ENCODE peak calls at places on chromosome 11, in five cellular contexts. U is H9, J is GM23248, K is trophoblast cell, W is HepG2. P is an unnamed sample.

GRCh38 chr11:67415501-67416304 is at the start of gene CARNS1:
- DNase-seq in U (peak; percentile 76), J (peak; percentile 40), K (no peak), W (no peak), P (no peak)

GRCh38 chr11:67119577-67120391 is 721 bp downstream of the KDM2A start:
- DNase-seq in U (no peak), J (peak; percentile 63), K (peak; percentile 45), W (no peak), P (peak; percentile 20)

GRCh38 chr11:46315033-46315738 is 32.1 kb upstream of the DGKZ start:
- DNase-seq in U (peak; percentile 93), J (peak; percentile 84), K (peak; percentile 90), W (peak; percentile 57), P (peak; percentile 58)

GRCh38 chr11:108938604-108939003 is 273.7 kb downstream of the DDX10 start:
- DNase-seq in U (no peak), J (peak; percentile 48), K (no peak), W (no peak), P (peak; percentile 18)

GRCh38 chr11:46285594-46286033 is 8.2 kb downstream of the CREB3L1 start:
- DNase-seq in U (no peak), J (peak; percentile 86), K (no peak), W (no peak), P (no peak)

GRCh38 chr11:60924110-60924905 is at the start of gene TMEM132A:
- DNase-seq in U (peak; percentile 87), J (peak; percentile 86), K (peak; percentile 81), W (peak; percentile 37), P (peak; percentile 70)

GRCh38 chr11:115965754-115966504 is 461.7 kb upstream of the CADM1 start:
- DNase-seq in U (no peak), J (no peak), K (no peak), W (no peak), P (no peak)

GRCh38 chr11:14029971-14030531 is 67.5 kb downstream of the SPON1 start:
- DNase-seq in U (no peak), J (peak; percentile 72), K (no peak), W (no peak), P (peak; percentile 72)

GRCh38 chr11:110479445-110480101 is 49.8 kb downstream of the FDX1 start:
- DNase-seq in U (no peak), J (peak; percentile 64), K (no peak), W (no peak), P (peak; percentile 62)

GRCh38 chr11:75603791-75604736 is 42.0 kb downstream of the SERPINH1 start:
- DNase-seq in U (no peak), J (peak; percentile 96), K (peak; percentile 33), W (no peak), P (peak; percentile 67)

GRCh38 chr11:125373426-125374391 is 122.4 kb downstream of the FEZ1 start:
- DNase-seq in U (no peak), J (no peak), K (no peak), W (no peak), P (no peak)

GRCh38 chr11:104041792-104042191 is 5.4 kb downstream of the DDI1 start:
- DNase-seq in U (no peak), J (no peak), K (no peak), W (no peak), P (no peak)

GRCh38 chr11:127994736-127995135 is 592.6 kb downstream of the ETS1 start:
- DNase-seq in U (no peak), J (peak; percentile 71), K (peak; percentile 66), W (no peak), P (peak; percentile 59)

GRCh38 chr11:74669311-74670160 is 61.7 kb downstream of the CHRDL2 start:
- DNase-seq in U (no peak), J (no peak), K (no peak), W (no peak), P (no peak)

GRCh38 chr11:57073121-57073520 is 84.4 kb downstream of the OR5AK2 start:
- DNase-seq in U (no peak), J (peak; percentile 38), K (peak; percentile 65), W (no peak), P (no peak)

GRCh38 chr11:115418081-115418480 is 86.1 kb downstream of the CADM1 start:
- DNase-seq in U (no peak), J (no peak), K (no peak), W (no peak), P (no peak)

GRCh38 chr11:69013009-69013951 is at the start of gene MRGPRF:
- DNase-seq in U (peak; percentile 75), J (peak; percentile 92), K (no peak), W (no peak), P (no peak)

GRCh38 chr11:116852261-116853125 is 15.1 kb upstream of the APOA1 start:
- DNase-seq in U (no peak), J (peak; percentile 53), K (no peak), W (no peak), P (peak; percentile 46)

GRCh38 chr11:18111005-18111404 is 5.1 kb upstream of the SAAL1 start:
- DNase-seq in U (no peak), J (no peak), K (no peak), W (no peak), P (no peak)

GRCh38 chr11:56624661-56625110 is 10.0 kb upstream of the OR5M1 start:
- DNase-seq in U (no peak), J (peak; percentile 89), K (peak; percentile 71), W (peak; percentile 55), P (peak; percentile 71)

GRCh38 chr11:110830344-110831141 is 118.3 kb upstream of the ARHGAP20 start:
- DNase-seq in U (peak; percentile 28), J (peak; percentile 34), K (no peak), W (no peak), P (no peak)

GRCh38 chr11:62902932-62903331 is 18.2 kb downstream of the CHRM1 start:
- DNase-seq in U (no peak), J (peak; percentile 42), K (no peak), W (no peak), P (no peak)
- H3K27ac ChIP-seq in U (no peak overlapping the region), J (no peak overlapping the region), K (no peak overlapping the region), W (no peak overlapping the region), P (no peak overlapping the region)

DNA sequence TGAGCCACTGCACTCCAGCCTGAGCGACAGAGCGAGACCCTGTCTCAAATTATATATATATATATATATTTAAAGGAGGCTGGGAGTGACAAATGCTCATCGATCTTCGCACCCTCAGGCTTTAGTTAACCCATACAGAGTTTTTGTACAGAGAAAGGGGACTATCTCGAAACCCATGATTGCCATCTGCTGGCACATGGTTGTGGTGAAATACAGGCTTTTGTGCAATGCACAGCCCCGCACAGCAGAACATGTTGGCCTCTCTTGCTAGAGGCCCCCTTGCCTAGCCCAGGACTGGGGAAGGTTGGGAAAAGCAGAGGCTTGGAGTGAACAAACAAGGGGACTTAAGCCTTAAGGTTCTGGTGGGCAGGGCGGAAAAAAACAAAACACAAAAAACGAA is 3.6 kb downstream of the MYBPC3 start:
- DNase-seq in U (no peak), J (peak; percentile 31), K (no peak), W (peak; percentile 53), P (no peak)
- H3K9ac ChIP-seq in U (no peak overlapping the region), J (no peak overlapping the region), K (no peak overlapping the region), W (no peak overlapping the region), P (no peak overlapping the region)

GRCh38 chr11:70424765-70425164 is 26.4 kb downstream of the CTTN start:
- DNase-seq in U (no peak), J (no peak), K (no peak), W (no peak), P (no peak)
- H3K79me2 ChIP-seq in U (no peaks in the 10 kb centered on the region), J (peaks cover 67% of the 10 kb centered on the region), K (no peaks in the 10 kb centered on the region), W (no peaks in the 10 kb centered on the region), P (peaks cover 57% of the 10 kb centered on the region)

GRCh38 chr11:86510674-86511073 is 136.0 kb downstream of the CCDC81 start:
- DNase-seq in U (no peak), J (no peak), K (no peak), W (no peak), P (no peak)
- H3K27ac ChIP-seq in U (no peak overlapping the region), J (no peak overlapping the region), K (no peak overlapping the region), W (no peak overlapping the region), P (peak overlapping the region; percentile 6)

GRCh38 chr11:64633555-64634159 is 42.6 kb downstream of the SLC22A12 start:
- DNase-seq in U (no peak), J (no peak), K (no peak), W (no peak), P (no peak)

GRCh38 chr11:64638829-64639228 is 47.8 kb downstream of the SLC22A12 start:
- DNase-seq in U (no peak), J (no peak), K (no peak), W (no peak), P (no peak)

GRCh38 chr11:64638017-64638664 is 47.1 kb downstream of the SLC22A12 start:
- DNase-seq in U (peak; percentile 59), J (peak; percentile 18), K (no peak), W (no peak), P (no peak)

GRCh38 chr11:64639885-64640284 is 48.9 kb downstream of the SLC22A12 start:
- DNase-seq in U (no peak), J (no peak), K (no peak), W (no peak), P (no peak)

DNA sequence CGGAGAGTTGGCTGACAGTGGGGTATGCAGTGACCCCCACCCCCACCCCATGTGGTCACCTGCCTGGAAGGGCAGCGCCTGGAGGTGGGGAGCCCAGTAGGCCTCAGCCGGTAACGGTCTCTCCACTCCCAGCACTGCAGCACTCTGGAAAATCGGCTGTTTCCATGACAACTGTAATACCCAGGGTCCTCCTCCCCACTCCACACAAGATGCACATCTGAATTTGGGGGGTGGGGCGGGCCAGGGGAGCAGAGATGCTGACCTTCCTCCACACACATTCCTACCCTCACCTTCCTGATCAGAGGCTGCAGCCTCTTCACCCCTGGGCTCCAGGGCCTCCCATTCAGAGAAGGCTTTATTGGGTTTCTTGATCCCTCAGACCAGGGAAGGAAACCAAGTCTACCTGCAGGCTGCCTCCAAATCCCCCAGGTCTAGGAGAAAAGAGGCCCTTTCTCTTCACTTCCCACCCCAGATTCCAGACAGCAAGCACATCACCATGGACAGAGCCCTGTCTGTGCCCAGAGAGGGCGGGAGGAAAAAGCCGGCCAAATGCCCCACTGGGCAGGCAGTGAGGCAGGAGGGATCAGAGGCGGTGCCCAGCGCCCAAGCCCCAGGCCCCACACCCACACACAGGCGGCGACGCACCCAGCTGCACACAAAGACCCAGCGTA is 46.5 kb downstream of the SLC22A12 start:
- DNase-seq in U (no peak), J (peak; percentile 36), K (no peak), W (no peak), P (no peak)
- H3K9ac ChIP-seq in U (no peak overlapping the region), J (no peak overlapping the region), K (no peak overlapping the region), W (no peak overlapping the region), P (no peak overlapping the region)

GRCh38 chr11:65856689-65857499 is 1.1 kb downstream of the CFL1 start:
- DNase-seq in U (peak; percentile 75), J (peak; percentile 87), K (peak; percentile 85), W (peak; percentile 48), P (peak; percentile 69)
- H3K79me2 ChIP-seq in U (peaks cover 14% of the 10 kb centered on the region), J (peaks cover 61% of the 10 kb centered on the region), K (peaks cover 35% of the 10 kb centered on the region), W (peaks cover 30% of the 10 kb centered on the region), P (peaks cover 67% of the 10 kb centered on the region)

DNA sequence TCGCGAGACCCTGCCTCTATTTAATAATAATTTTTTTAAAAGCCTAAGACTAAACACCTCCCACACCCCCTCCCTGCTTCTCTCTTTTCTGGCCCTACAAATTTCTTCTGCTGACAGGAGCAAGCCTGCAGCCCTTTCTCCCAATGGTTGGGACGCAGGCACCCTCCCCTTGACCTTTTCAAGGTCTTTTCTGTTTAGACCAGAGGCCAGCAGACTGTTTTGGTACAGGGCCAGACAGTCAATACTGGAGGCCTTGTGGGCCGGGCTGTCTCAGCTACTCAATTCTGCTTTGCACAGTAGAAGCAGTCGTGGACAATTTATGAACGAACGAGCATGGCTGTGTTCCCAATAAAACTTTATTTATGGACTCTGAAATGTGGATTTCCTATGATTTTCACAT is 92.3 kb downstream of the SCN3B start:
- DNase-seq in U (no peak), J (no peak), K (no peak), W (no peak), P (no peak)
- H3K27ac ChIP-seq in U (no peak overlapping the region), J (no peak overlapping the region), K (no peak overlapping the region), W (no peak overlapping the region), P (no peak overlapping the region)

GRCh38 chr11:64772318-64773018 is 5.9 kb downstream of the SF1 start:
- DNase-seq in U (no peak), J (peak; percentile 33), K (no peak), W (no peak), P (no peak)
- H3K9ac ChIP-seq in U (no peak overlapping the region), J (no peak overlapping the region), K (no peak overlapping the region), W (no peak overlapping the region), P (no peak overlapping the region)

P was measured in mammary epithelial cell.